ENCODE peak calls at places on chromosomes 13 and 19, in eight cellular contexts. D is tibial artery; U is CD8-positive, alpha-beta T cell; Y is colonic mucosa; S is hepatocyte; B is uterus; X is nephron progenitor cell; J is AG09309. V is an unnamed sample.

GRCh38 chr19:15759962-15760565 is 22.3 kb downstream of the OR10H3 start:
- DNase-seq in D (no peak), J (no peak), X (no peak), B (no peak), S (no peak), U (no peak), Y (peak; percentile 26), V (no peak)

GRCh38 chr19:41408256-41408655 is 10.6 kb downstream of the BCKDHA start:
- DNase-seq in S (no peak), B (no peak), D (no peak), X (no peak), Y (no peak), J (no peak), U (no peak), V (no peak)

GRCh38 chr13:111201304-111201940 is 86.3 kb downstream of the ARHGEF7 start:
- DNase-seq in J (no peak), S (no peak), X (no peak), U (no peak), B (no peak), D (no peak), Y (no peak), V (no peak)

GRCh38 chr19:34831714-34832113 is 58.7 kb upstream of the ZNF599 start:
- DNase-seq in Y (no peak), X (no peak), U (no peak), J (no peak), S (no peak), B (no peak), D (no peak), V (no peak)

GRCh38 chr13:87827479-87827878 is 156.3 kb downstream of the SLITRK5 start:
- DNase-seq in U (no peak), J (no peak), Y (no peak), D (no peak), S (no peak), X (no peak), B (no peak), V (no peak)

GRCh38 chr19:2096543-2097329 is at the start of gene IZUMO4:
- DNase-seq in U (peak; percentile 100), S (peak; percentile 100), J (peak; percentile 79), X (peak; percentile 100), Y (peak; percentile 99), B (peak; percentile 99), D (peak; percentile 97), V (peak; percentile 96)

GRCh38 chr19:46970815-46971214 is 48.8 kb upstream of the NPAS1 start:
- DNase-seq in U (no peak), S (no peak), X (no peak), J (peak; percentile 94), D (no peak), B (no peak), Y (no peak), V (peak; percentile 84)

GRCh38 chr13:93226623-93227279 is at the start of gene GPC6:
- DNase-seq in X (peak; percentile 70), J (peak; percentile 88), U (no peak), S (peak; percentile 87), D (no peak), Y (peak; percentile 44), B (no peak), V (peak; percentile 77)

GRCh38 chr13:27311518-27312208 is 41.0 kb downstream of the RASL11A start:
- DNase-seq in B (no peak), J (no peak), X (no peak), Y (no peak), U (no peak), S (no peak), D (no peak), V (no peak)

GRCh38 chr13:49370390-49370789 is 73.5 kb downstream of the CAB39L start:
- DNase-seq in S (no peak), B (no peak), Y (no peak), U (no peak), D (no peak), X (no peak), J (no peak), V (no peak)

GRCh38 chr19:44846455-44847143 is 502 bp downstream of the NECTIN2 start:
- DNase-seq in J (no peak), U (no peak), B (peak; percentile 68), X (peak; percentile 80), Y (peak; percentile 62), D (no peak), S (peak; percentile 71), V (no peak)

GRCh38 chr19:8640402-8641004 is 10.1 kb downstream of the NFILZ start:
- DNase-seq in J (no peak), S (peak; percentile 46), D (peak; percentile 48), Y (no peak), U (no peak), X (no peak), B (peak; percentile 19), V (no peak)

GRCh38 chr19:11064831-11065303 is 24.4 kb upstream of the LDLR start:
- DNase-seq in U (no peak), S (no peak), Y (no peak), X (no peak), D (no peak), J (no peak), B (no peak), V (no peak)

GRCh38 chr13:34748078-34748477 is 194.0 kb upstream of the NBEA start:
- DNase-seq in U (no peak), D (no peak), X (no peak), S (no peak), J (peak; percentile 4), Y (peak; percentile 30), B (peak; percentile 64), V (no peak)

GRCh38 chr13:44230071-44230470 is 143.6 kb upstream of the SERP2 start:
- DNase-seq in X (no peak), S (no peak), B (no peak), J (no peak), U (no peak), Y (no peak), D (no peak), V (no peak)

GRCh38 chr19:5231857-5232503 is 108.6 kb downstream of the PTPRS start:
- DNase-seq in D (no peak), U (no peak), X (no peak), J (no peak), Y (no peak), S (no peak), B (no peak), V (no peak)

GRCh38 chr19:48553676-48554384 is 1.9 kb downstream of the SULT2B1 start:
- DNase-seq in J (no peak), U (no peak), D (peak; percentile 27), B (peak; percentile 50), X (peak; percentile 42), Y (peak; percentile 67), S (peak; percentile 90), V (no peak)

GRCh38 chr19:17846146-17846545 is 1.6 kb downstream of the JAK3 start:
- DNase-seq in D (no peak), S (no peak), B (no peak), U (peak; percentile 41), J (no peak), X (no peak), Y (no peak), V (no peak)

GRCh38 chr13:30874561-30874960 is 31.5 kb upstream of the MEDAG start:
- DNase-seq in U (no peak), S (no peak), X (no peak), D (no peak), J (no peak), B (no peak), Y (no peak), V (no peak)

GRCh38 chr19:30733826-30734550 is 361.8 kb downstream of the ZNF536 start:
- DNase-seq in D (no peak), Y (no peak), S (peak; percentile 45), J (no peak), X (peak; percentile 14), U (no peak), B (peak; percentile 49), V (no peak)
- TF ChIP-seq CTCF in D (no peak), Y (no peak), S (peak; percentile 52), J (no peak), X (no peak), U (no peak), B (no peak), V (peak; percentile 2)

GRCh38 chr13:53411443-53411842 is 382.8 kb downstream of the OLFM4 start:
- DNase-seq in S (no peak), B (no peak), J (no peak), X (no peak), Y (no peak), D (no peak), U (no peak), V (no peak)

GRCh38 chr13:53408847-53409568 is 380.4 kb downstream of the OLFM4 start:
- DNase-seq in B (no peak), Y (no peak), J (no peak), X (no peak), S (no peak), U (no peak), D (no peak), V (no peak)

GRCh38 chr13:53408306-53408705 is 379.7 kb downstream of the OLFM4 start:
- DNase-seq in J (no peak), Y (no peak), S (no peak), B (no peak), D (no peak), X (no peak), U (no peak), V (no peak)

GRCh38 chr13:53405616-53406015 is 377.0 kb downstream of the OLFM4 start:
- DNase-seq in B (no peak), X (peak; percentile 37), S (peak; percentile 22), U (no peak), D (no peak), Y (no peak), J (no peak), V (no peak)
- TF ChIP-seq CTCF in B (no peak), X (peak; percentile 31), S (peak; percentile 6), U (no peak), D (no peak), Y (no peak), J (no peak), V (no peak)

GRCh38 chr13:29428992-29429315 is 166.5 kb downstream of the SLC7A1 start:
- DNase-seq in S (no peak), J (no peak), B (no peak), D (no peak), Y (no peak), U (no peak), X (no peak), V (no peak)

GRCh38 chr13:29427937-29428309 is 167.6 kb downstream of the SLC7A1 start:
- DNase-seq in S (no peak), U (no peak), J (no peak), D (no peak), Y (no peak), B (no peak), X (no peak), V (no peak)

GRCh38 chr13:29429496-29429895 is 166.0 kb downstream of the SLC7A1 start:
- DNase-seq in J (no peak), S (no peak), U (no peak), X (no peak), Y (no peak), D (no peak), B (no peak), V (no peak)

GRCh38 chr13:29423050-29423449 is 172.4 kb downstream of the SLC7A1 start:
- DNase-seq in D (no peak), U (no peak), J (no peak), S (no peak), B (no peak), X (no peak), Y (no peak), V (no peak)

GRCh38 chr13:29428310-29428991 is 167.0 kb downstream of the SLC7A1 start:
- DNase-seq in Y (no peak), J (no peak), D (no peak), S (peak; percentile 20), X (peak; percentile 52), B (no peak), U (no peak), V (no peak)
- TF ChIP-seq CTCF in Y (no peak), J (no peak), D (no peak), S (no peak), X (no peak), B (no peak), U (no peak), V (no peak)

GRCh38 chr13:85900521-85900920 is 101.3 kb upstream of the SLITRK6 start:
- DNase-seq in D (no peak), B (no peak), J (no peak), X (no peak), U (no peak), Y (no peak), S (no peak), V (no peak)

GRCh38 chr13:85896516-85897450 is 97.6 kb upstream of the SLITRK6 start:
- DNase-seq in X (no peak), S (no peak), J (no peak), B (no peak), D (no peak), Y (no peak), U (no peak), V (no peak)
- TF ChIP-seq CTCF in X (peak; percentile 22), S (no peak), J (no peak), B (no peak), D (no peak), Y (no peak), U (no peak), V (no peak)

V was measured in AG09319.